ENCODE peak calls at places on chromosomes 11 and 22, in seven cellular contexts. K is GM13977; G is NCI-H1105; W is SW480; F is fibroblast of the conjunctiva; D is activated CD4-positive, alpha-beta T cell treated with anti-CD3 and anti-CD28 coated beads, Interleukin-2, amount 50 U/mL, for 24 hours; I is astrocyte of the spinal cord. A is an unnamed sample.

GRCh38 chr11:64390558-64390957 is 31.6 kb downstream of the RPS6KA4 start:
- DNase-seq in D (no peak), W (no peak), F (no peak), I (no peak), K (no peak), G (no peak), A (no peak)

GRCh38 chr22:27212617-27213177 is 555.3 kb downstream of the MIAT start:
- DNase-seq in G (no peak), K (no peak), W (peak), I (peak), D (no peak), F (peak), A (peak)

GRCh38 chr22:44337658-44338004 is 24.9 kb upstream of the SHISAL1 start:
- DNase-seq in D (no peak), F (no peak), I (peak), K (no peak), G (no peak), W (peak), A (peak)

GRCh38 chr11:94473177-94473799 is 20.4 kb downstream of the MRE11 start:
- DNase-seq in I (peak), F (no peak), D (no peak), W (no peak), G (no peak), K (peak), A (peak)

GRCh38 chr11:102457056-102457677 is 4.6 kb upstream of the TMEM123 start:
- DNase-seq in G (no peak), I (no peak), W (no peak), K (no peak), D (no peak), F (no peak), A (no peak)

GRCh38 chr11:108223449-108224149 is 732 bp downstream of the ATM start:
- DNase-seq in F (no peak), I (peak), G (no peak), K (no peak), D (no peak), W (peak), A (peak)

GRCh38 chr22:30212363-30212995 is 34.1 kb downstream of the LIF start:
- DNase-seq in W (peak), I (peak), F (no peak), D (no peak), K (no peak), G (no peak), A (peak)

GRCh38 chr22:27344546-27344945 is 457.0 kb downstream of the MN1 start:
- DNase-seq in G (no peak), D (no peak), I (no peak), F (no peak), W (no peak), K (no peak), A (no peak)

GRCh38 chr11:70542811-70543210 is 144.5 kb downstream of the CTTN start:
- DNase-seq in F (no peak), K (no peak), W (no peak), G (no peak), I (no peak), D (no peak), A (no peak)

GRCh38 chr22:39997939-39998726 is 3.4 kb downstream of the FAM83F start:
- DNase-seq in K (no peak), W (no peak), I (peak), D (no peak), G (peak), F (no peak), A (peak)

GRCh38 chr11:11841121-11841604 is 609 bp upstream of the USP47 start:
- DNase-seq in W (peak), G (peak), I (peak), K (no peak), F (peak), D (no peak), A (no peak)

GRCh38 chr22:50537765-50538164 is 7.9 kb upstream of the KLHDC7B start:
- DNase-seq in F (no peak), D (no peak), K (no peak), G (no peak), W (no peak), I (no peak), A (no peak)

GRCh38 chr11:2777396-2777795 is 77.6 kb upstream of the KCNQ1OT1 start:
- DNase-seq in D (no peak), F (no peak), I (no peak), W (peak), K (no peak), G (no peak), A (no peak)

GRCh38 chr11:75159081-75159953 is 8.4 kb downstream of the SLCO2B1 start:
- DNase-seq in F (no peak), I (no peak), D (no peak), K (no peak), G (no peak), W (no peak), A (no peak)

GRCh38 chr11:9153651-9154050 is 62.3 kb upstream of the SCUBE2 start:
- DNase-seq in I (no peak), W (no peak), K (no peak), G (peak), D (no peak), F (no peak), A (no peak)

GRCh38 chr11:369336-370018 is at the start of gene B4GALNT4:
- DNase-seq in I (no peak), K (no peak), D (peak), W (no peak), G (peak), F (no peak), A (no peak)

GRCh38 chr11:60924906-60925684 is 835 bp downstream of the TMEM132A start:
- DNase-seq in F (no peak), K (no peak), I (no peak), D (no peak), W (no peak), G (no peak), A (peak)

GRCh38 chr11:121418625-121419114 is 33.4 kb upstream of the SORL1 start:
- DNase-seq in F (no peak), G (no peak), K (no peak), I (no peak), D (peak), W (no peak), A (no peak)

GRCh38 chr11:1943977-1944376 is 3.2 kb upstream of the MRPL23 start:
- DNase-seq in D (no peak), G (peak), F (peak), K (no peak), W (peak), I (peak), A (peak)

A was measured in amniotic epithelial cell.